ENCODE peak calls at places on chromosomes 7 and 10, in seven cellular contexts. One of them, this sample, is unnamed.

GRCh38 chr7:116588225-116588624 is 63.4 kb downstream of the CAV1 start:
- DNase-seq in hypothalamus: no peak
- DNase-seq in retinal pigment epithelial cell: no peak
- DNase-seq in upper lobe of right lung: no peak
- DNase-seq in T follicular helper cell: no peak
- DNase-seq in NCI-H2029: no peak
- DNase-seq in SJSA1: peak
- DNase-seq in this sample: peak

GRCh38 chr10:113953505-113954272 is 90.0 kb upstream of the ADRB1 start:
- DNase-seq in SJSA1: no peak
- DNase-seq in upper lobe of right lung: no peak
- DNase-seq in retinal pigment epithelial cell: no peak
- DNase-seq in T follicular helper cell: no peak
- DNase-seq in NCI-H2029: no peak
- DNase-seq in hypothalamus: no peak
- DNase-seq in this sample: no peak

GRCh38 chr10:23408330-23408976 is 30.4 kb upstream of the OTUD1 start:
- DNase-seq in hypothalamus: no peak
- DNase-seq in retinal pigment epithelial cell: no peak
- DNase-seq in NCI-H2029: no peak
- DNase-seq in T follicular helper cell: no peak
- DNase-seq in SJSA1: no peak
- DNase-seq in upper lobe of right lung: no peak
- DNase-seq in this sample: peak

GRCh38 chr10:132395704-132396494 is 1.1 kb upstream of the PWWP2B start:
- DNase-seq in hypothalamus: no peak
- DNase-seq in T follicular helper cell: no peak
- DNase-seq in SJSA1: no peak
- DNase-seq in NCI-H2029: no peak
- DNase-seq in retinal pigment epithelial cell: no peak
- DNase-seq in upper lobe of right lung: peak
- DNase-seq in this sample: no peak

GRCh38 chr7:135620980-135621850 is 41.1 kb upstream of the STMP1 start:
- DNase-seq in upper lobe of right lung: no peak
- DNase-seq in SJSA1: peak
- DNase-seq in retinal pigment epithelial cell: peak
- DNase-seq in NCI-H2029: peak
- DNase-seq in hypothalamus: peak
- DNase-seq in T follicular helper cell: no peak
- DNase-seq in this sample: peak

GRCh38 chr7:122507591-122507990 is 191.3 kb downstream of the RNF133 start:
- DNase-seq in upper lobe of right lung: no peak
- DNase-seq in T follicular helper cell: no peak
- DNase-seq in SJSA1: no peak
- DNase-seq in retinal pigment epithelial cell: no peak
- DNase-seq in NCI-H2029: no peak
- DNase-seq in hypothalamus: no peak
- DNase-seq in this sample: no peak

GRCh38 chr7:70693690-70694356 is 438.1 kb upstream of the GALNT17 start:
- DNase-seq in upper lobe of right lung: peak
- DNase-seq in retinal pigment epithelial cell: no peak
- DNase-seq in NCI-H2029: peak
- DNase-seq in T follicular helper cell: peak
- DNase-seq in SJSA1: no peak
- DNase-seq in hypothalamus: peak
- DNase-seq in this sample: peak

GRCh38 chr10:133056651-133057178 is 31.0 kb upstream of the ADGRA1 start:
- DNase-seq in NCI-H2029: no peak
- DNase-seq in upper lobe of right lung: no peak
- DNase-seq in retinal pigment epithelial cell: no peak
- DNase-seq in hypothalamus: no peak
- DNase-seq in SJSA1: no peak
- DNase-seq in T follicular helper cell: no peak
- DNase-seq in this sample: no peak

GRCh38 chr10:88270871-88271713 is 312.0 kb downstream of the RNLS start:
- DNase-seq in SJSA1: peak
- DNase-seq in NCI-H2029: no peak
- DNase-seq in T follicular helper cell: no peak
- DNase-seq in retinal pigment epithelial cell: no peak
- DNase-seq in hypothalamus: no peak
- DNase-seq in upper lobe of right lung: no peak
- DNase-seq in this sample: peak

GRCh38 chr7:33678675-33679335 is 226.5 kb upstream of the BMPER start:
- DNase-seq in NCI-H2029: no peak
- DNase-seq in upper lobe of right lung: no peak
- DNase-seq in hypothalamus: no peak
- DNase-seq in T follicular helper cell: no peak
- DNase-seq in SJSA1: no peak
- DNase-seq in retinal pigment epithelial cell: no peak
- DNase-seq in this sample: no peak

GRCh38 chr7:116210345-116211005 is at the start of gene TES:
- DNase-seq in retinal pigment epithelial cell: no peak
- DNase-seq in hypothalamus: no peak
- DNase-seq in SJSA1: peak
- DNase-seq in T follicular helper cell: peak
- DNase-seq in upper lobe of right lung: peak
- DNase-seq in NCI-H2029: peak
- DNase-seq in this sample: peak

GRCh38 chr10:80917636-80918035 is 379.9 kb downstream of the SH2D4B start:
- DNase-seq in upper lobe of right lung: no peak
- DNase-seq in hypothalamus: no peak
- DNase-seq in retinal pigment epithelial cell: no peak
- DNase-seq in SJSA1: no peak
- DNase-seq in NCI-H2029: no peak
- DNase-seq in T follicular helper cell: no peak
- DNase-seq in this sample: no peak

GRCh38 chr10:57818522-57818921 is 449.2 kb downstream of the IPMK start:
- DNase-seq in NCI-H2029: peak
- DNase-seq in T follicular helper cell: no peak
- DNase-seq in hypothalamus: no peak
- DNase-seq in SJSA1: no peak
- DNase-seq in retinal pigment epithelial cell: no peak
- DNase-seq in upper lobe of right lung: no peak
- DNase-seq in this sample: no peak

This sample was measured in fibroblast of the aortic adventitia.